ENCODE peak calls at places on chromosomes 6 and 20, in six cellular contexts. E is Peyer's patch, F is cardiac fibroblast, B is fibroblast of lung, I is uterus, S is A549. G is an unnamed sample.

GRCh38 chr6:36706339-36706738 is 8.7 kb downstream of the RAB44 start:
- DNase-seq in E (peak), F (no peak), B (no peak), I (no peak), S (no peak), G (no peak)

GRCh38 chr6:90458353-90459224 is 128.3 kb downstream of the MAP3K7 start:
- DNase-seq in E (peak), F (peak), B (peak), I (no peak), S (no peak), G (no peak)

GRCh38 chr20:17693534-17694001 is 6.2 kb upstream of the BANF2 start:
- DNase-seq in E (peak), F (no peak), B (peak), I (no peak), S (no peak), G (no peak)

GRCh38 chr20:39025883-39026282 is 63.7 kb downstream of the DHX35 start:
- DNase-seq in E (no peak), F (no peak), B (no peak), I (no peak), S (no peak), G (no peak)

GRCh38 chr20:58513580-58514285 is 1.5 kb downstream of the APCDD1L start:
- DNase-seq in E (no peak), F (no peak), B (no peak), I (no peak), S (no peak), G (no peak)

GRCh38 chr20:37897008-37897548 is 5.8 kb upstream of the VSTM2L start:
- DNase-seq in E (no peak), F (peak), B (no peak), I (no peak), S (no peak), G (peak)

GRCh38 chr20:3046677-3047462 is 1.0 kb downstream of the MRPS26 start:
- DNase-seq in E (no peak), F (peak), B (peak), I (no peak), S (peak), G (no peak)

GRCh38 chr6:121666809-121667208 is 231.4 kb downstream of the GJA1 start:
- DNase-seq in E (no peak), F (peak), B (peak), I (no peak), S (peak), G (no peak)

GRCh38 chr6:30709101-30709868 is 7.8 kb downstream of the MDC1 start:
- DNase-seq in E (no peak), F (no peak), B (no peak), I (no peak), S (no peak), G (no peak)

GRCh38 chr6:32129297-32130088 is 595 bp downstream of the FKBPL start:
- DNase-seq in E (no peak), F (no peak), B (no peak), I (no peak), S (no peak), G (no peak)

GRCh38 chr6:162493917-162494316 is 233.6 kb downstream of the PRKN start:
- DNase-seq in E (no peak), F (no peak), B (no peak), I (no peak), S (no peak), G (no peak)
- TF ChIP-seq CTCF in E (no peak), F (no peak), B (no peak), I (no peak), S (no peak), G (no peak)

GRCh38 chr6:152368761-152369624 is 268.2 kb downstream of the SYNE1 start:
- DNase-seq in E (peak), F (peak), B (no peak), I (peak), S (no peak), G (no peak)
- TF ChIP-seq CTCF in E (no peak), F (no peak), B (no peak), I (no peak), S (no peak), G (no peak)

GRCh38 chr6:98847392-98847766 is 13.0 kb downstream of the POU3F2 start:
- DNase-seq in E (no peak), F (no peak), B (no peak), I (no peak), S (no peak), G (no peak)

GRCh38 chr6:98844244-98845161 is 10.1 kb downstream of the POU3F2 start:
- DNase-seq in E (no peak), F (no peak), B (peak), I (no peak), S (no peak), G (peak)

GRCh38 chr6:98847767-98848538 is 13.6 kb downstream of the POU3F2 start:
- DNase-seq in E (no peak), F (peak), B (no peak), I (no peak), S (no peak), G (peak)

GRCh38 chr6:98845201-98846020 is 11.0 kb downstream of the POU3F2 start:
- DNase-seq in E (peak), F (peak), B (peak), I (peak), S (peak), G (peak)

DNA sequence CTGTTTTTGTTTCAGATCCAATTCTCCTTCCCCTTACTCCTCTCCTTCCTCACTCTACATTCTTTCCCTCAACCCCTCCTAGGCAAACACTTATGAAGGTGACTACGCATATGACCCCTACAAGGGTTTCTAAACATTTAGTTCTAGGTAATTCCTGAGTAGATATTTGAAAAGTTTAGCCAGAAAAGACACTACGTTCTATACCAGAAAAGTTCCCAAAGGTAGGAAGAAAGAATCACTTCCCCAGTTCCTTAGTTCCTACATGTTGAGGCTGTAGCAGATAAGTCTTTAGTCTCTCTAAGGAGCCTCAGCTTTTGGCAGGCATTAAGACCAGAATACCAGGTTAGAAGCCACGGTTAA is 11.6 kb downstream of the POU3F2 start:
- DNase-seq in E (no peak), F (no peak), B (no peak), I (no peak), S (no peak), G (no peak)
- TF ChIP-seq CTCF in E (no peak), F (no peak), B (no peak), I (no peak), S (no peak), G (no peak)

DNA sequence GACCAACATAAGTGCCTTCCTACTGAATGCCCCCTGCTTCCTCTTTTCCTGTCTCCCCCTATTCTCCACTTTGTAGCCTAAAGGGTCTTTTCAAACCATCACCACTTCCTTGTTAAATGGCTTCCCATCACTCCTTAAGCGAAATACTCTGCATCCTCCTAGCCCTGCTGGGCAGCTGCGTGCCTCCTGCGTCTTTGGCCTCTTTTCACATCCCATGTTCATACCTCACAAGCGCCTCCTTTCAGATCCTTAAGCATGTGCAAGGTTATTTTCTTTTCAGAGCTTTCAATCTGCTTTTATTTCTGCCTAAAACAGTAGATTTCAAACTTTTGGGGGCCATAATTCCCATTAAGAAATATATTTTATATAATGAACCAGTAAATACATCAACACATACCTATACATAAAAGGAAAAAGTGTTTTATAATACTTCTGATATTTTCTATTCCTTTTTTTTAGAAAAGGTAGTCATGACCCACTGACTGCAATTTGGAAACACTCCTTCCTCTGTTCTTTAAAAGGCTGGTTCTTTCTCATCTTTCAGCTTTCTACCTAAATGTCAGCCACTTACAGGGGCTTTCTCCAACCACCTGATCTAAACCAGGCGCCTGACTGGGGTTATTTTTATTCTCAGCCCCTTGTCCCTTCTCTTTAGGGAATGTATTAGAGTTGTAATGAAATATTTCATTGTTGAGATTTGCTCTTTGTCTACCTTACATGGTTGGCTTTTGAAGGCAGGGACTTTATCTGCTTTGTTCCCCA is 84.1 kb downstream of the PRDM1 start:
- DNase-seq in E (no peak), F (no peak), B (no peak), I (no peak), S (no peak), G (no peak)
- TF ChIP-seq CTCF in E (no peak), F (no peak), B (no peak), I (no peak), S (no peak), G (no peak)

DNA sequence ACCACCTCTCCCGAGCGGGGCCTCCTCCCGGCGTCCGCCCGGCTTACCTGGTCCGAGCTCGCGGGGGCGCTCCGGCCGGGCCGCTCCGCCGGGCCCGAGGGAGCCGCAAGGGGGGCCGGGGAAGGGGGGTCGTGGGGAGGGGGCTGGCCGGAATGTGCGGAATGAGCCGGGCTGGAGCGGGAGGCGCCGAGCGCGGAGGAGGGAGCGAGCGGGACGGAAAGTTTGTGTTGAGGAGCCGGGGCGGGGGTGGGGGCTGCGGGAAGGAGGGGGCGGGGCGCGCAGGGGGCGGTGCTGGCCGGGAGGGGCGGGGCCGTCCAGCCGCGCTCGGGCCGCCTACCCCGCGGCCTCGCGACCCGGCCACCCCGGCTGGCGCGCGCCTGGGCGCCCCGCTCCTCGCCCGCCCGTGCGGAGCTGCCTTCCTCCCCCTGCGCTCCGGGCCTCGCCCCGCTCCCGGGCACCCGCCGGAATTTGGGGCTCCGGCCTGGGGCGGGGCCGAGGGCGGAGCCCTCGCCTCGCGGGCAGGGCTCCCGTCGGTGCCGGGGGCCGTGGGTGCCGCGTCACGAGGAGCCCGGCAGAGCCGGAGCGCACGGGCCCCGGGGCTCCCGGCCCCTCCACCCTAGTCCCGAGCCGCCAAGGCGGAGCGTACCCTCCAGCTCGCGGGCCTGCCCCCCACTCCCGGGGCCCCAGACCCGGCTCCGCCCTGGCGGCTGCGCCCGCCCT is at the start of gene TEAD3:
- DNase-seq in E (peak), F (peak), B (peak), I (peak), S (no peak), G (peak)
- TF ChIP-seq CTCF in E (no peak), F (no peak), B (peak), I (no peak), S (peak), G (no peak)

G was measured in endothelial cell.